ENCODE peak calls at places on chromosomes 16 and 17, in five cellular contexts. One of them, this sample, is unnamed.

GRCh38 chr17:80104321-80104955 is 3.1 kb downstream of the GAA start:
- DNase-seq in psoas muscle: no peak
- DNase-seq in stomach: no peak
- DNase-seq in upper lobe of right lung: no peak
- DNase-seq in CD8-positive, alpha-beta memory T cell: no peak
- DNase-seq in this sample: peak; percentile 66

GRCh38 chr17:62754696-62755095 is 53.4 kb downstream of the MARCHF10 start:
- DNase-seq in psoas muscle: no peak
- DNase-seq in stomach: no peak
- DNase-seq in upper lobe of right lung: no peak
- DNase-seq in CD8-positive, alpha-beta memory T cell: no peak
- DNase-seq in this sample: no peak

GRCh38 chr16:68247400-68247799 is 2.2 kb downstream of the PLA2G15 start:
- DNase-seq in psoas muscle: peak; percentile 21
- DNase-seq in stomach: no peak
- DNase-seq in upper lobe of right lung: no peak
- DNase-seq in CD8-positive, alpha-beta memory T cell: no peak
- DNase-seq in this sample: no peak

GRCh38 chr17:82112181-82112865 is 14.3 kb upstream of the FASN start:
- DNase-seq in psoas muscle: no peak
- DNase-seq in stomach: no peak
- DNase-seq in upper lobe of right lung: peak; percentile 71
- DNase-seq in CD8-positive, alpha-beta memory T cell: no peak
- DNase-seq in this sample: no peak

GRCh38 chr17:1398900-1399299 is 1.1 kb downstream of the YWHAE start:
- DNase-seq in psoas muscle: no peak
- DNase-seq in stomach: no peak
- DNase-seq in upper lobe of right lung: no peak
- DNase-seq in CD8-positive, alpha-beta memory T cell: peak; percentile 31
- DNase-seq in this sample: no peak

GRCh38 chr17:29115906-29116651 is 64.1 kb downstream of the MYO18A start:
- DNase-seq in psoas muscle: no peak
- DNase-seq in stomach: no peak
- DNase-seq in upper lobe of right lung: no peak
- DNase-seq in CD8-positive, alpha-beta memory T cell: peak; percentile 19
- DNase-seq in this sample: no peak

GRCh38 chr17:1000597-1001490 is 3.9 kb downstream of the TIMM22 start:
- DNase-seq in psoas muscle: no peak
- DNase-seq in stomach: peak; percentile 63
- DNase-seq in upper lobe of right lung: no peak
- DNase-seq in CD8-positive, alpha-beta memory T cell: no peak
- DNase-seq in this sample: no peak

GRCh38 chr16:55035037-55035436 is 104.4 kb downstream of the IRX5 start:
- DNase-seq in psoas muscle: no peak
- DNase-seq in stomach: peak; percentile 32
- DNase-seq in upper lobe of right lung: no peak
- DNase-seq in CD8-positive, alpha-beta memory T cell: no peak
- DNase-seq in this sample: peak; percentile 24

GRCh38 chr16:88392616-88393015 is 9.9 kb downstream of the ZNF469 start:
- DNase-seq in psoas muscle: no peak
- DNase-seq in stomach: no peak
- DNase-seq in upper lobe of right lung: no peak
- DNase-seq in CD8-positive, alpha-beta memory T cell: no peak
- DNase-seq in this sample: no peak

GRCh38 chr17:77999413-78000173 is 41.1 kb downstream of the TNRC6C start:
- DNase-seq in psoas muscle: no peak
- DNase-seq in stomach: no peak
- DNase-seq in upper lobe of right lung: no peak
- DNase-seq in CD8-positive, alpha-beta memory T cell: no peak
- DNase-seq in this sample: no peak

GRCh38 chr16:23824909-23825308 is 10.9 kb upstream of the PRKCB start:
- DNase-seq in psoas muscle: no peak
- DNase-seq in stomach: no peak
- DNase-seq in upper lobe of right lung: no peak
- DNase-seq in CD8-positive, alpha-beta memory T cell: no peak
- DNase-seq in this sample: no peak

GRCh38 chr16:82605863-82606620 is 20.7 kb upstream of the CDH13 start:
- DNase-seq in psoas muscle: no peak
- DNase-seq in stomach: no peak
- DNase-seq in upper lobe of right lung: no peak
- DNase-seq in CD8-positive, alpha-beta memory T cell: no peak
- DNase-seq in this sample: no peak

GRCh38 chr16:65414284-65414984 is 292.6 kb upstream of the CDH11 start:
- DNase-seq in psoas muscle: no peak
- DNase-seq in stomach: no peak
- DNase-seq in upper lobe of right lung: no peak
- DNase-seq in CD8-positive, alpha-beta memory T cell: no peak
- DNase-seq in this sample: no peak

GRCh38 chr17:55717898-55718735 is 4.5 kb downstream of the TMEM100 start:
- DNase-seq in psoas muscle: peak; percentile 75
- DNase-seq in stomach: peak; percentile 81
- DNase-seq in upper lobe of right lung: peak; percentile 69
- DNase-seq in CD8-positive, alpha-beta memory T cell: peak; percentile 23
- DNase-seq in this sample: peak; percentile 87

GRCh38 chr17:2392252-2393183 is 8.3 kb downstream of the MNT start:
- DNase-seq in psoas muscle: peak; percentile 98
- DNase-seq in stomach: peak; percentile 98
- DNase-seq in upper lobe of right lung: peak; percentile 99
- DNase-seq in CD8-positive, alpha-beta memory T cell: peak; percentile 98
- DNase-seq in this sample: peak; percentile 95

GRCh38 chr17:55652114-55652513 is 70.5 kb downstream of the TMEM100 start:
- DNase-seq in psoas muscle: no peak
- DNase-seq in stomach: no peak
- DNase-seq in upper lobe of right lung: no peak
- DNase-seq in CD8-positive, alpha-beta memory T cell: no peak
- DNase-seq in this sample: no peak

GRCh38 chr16:50838165-50838564 is 96.3 kb downstream of the CYLD start:
- DNase-seq in psoas muscle: no peak
- DNase-seq in stomach: no peak
- DNase-seq in upper lobe of right lung: no peak
- DNase-seq in CD8-positive, alpha-beta memory T cell: no peak
- DNase-seq in this sample: no peak

GRCh38 chr16:85067431-85067830 is 39.8 kb downstream of the KIAA0513 start:
- DNase-seq in psoas muscle: no peak
- DNase-seq in stomach: no peak
- DNase-seq in upper lobe of right lung: no peak
- DNase-seq in CD8-positive, alpha-beta memory T cell: no peak
- DNase-seq in this sample: no peak

GRCh38 chr16:85066346-85066885 is 38.8 kb downstream of the KIAA0513 start:
- DNase-seq in psoas muscle: no peak
- DNase-seq in stomach: no peak
- DNase-seq in upper lobe of right lung: no peak
- DNase-seq in CD8-positive, alpha-beta memory T cell: no peak
- DNase-seq in this sample: no peak

GRCh38 chr16:85067024-85067423 is 39.4 kb downstream of the KIAA0513 start:
- DNase-seq in psoas muscle: no peak
- DNase-seq in stomach: no peak
- DNase-seq in upper lobe of right lung: no peak
- DNase-seq in CD8-positive, alpha-beta memory T cell: no peak
- DNase-seq in this sample: no peak

GRCh38 chr16:85068746-85069145 is 41.2 kb downstream of the KIAA0513 start:
- DNase-seq in psoas muscle: no peak
- DNase-seq in stomach: no peak
- DNase-seq in upper lobe of right lung: no peak
- DNase-seq in CD8-positive, alpha-beta memory T cell: no peak
- DNase-seq in this sample: no peak

DNA sequence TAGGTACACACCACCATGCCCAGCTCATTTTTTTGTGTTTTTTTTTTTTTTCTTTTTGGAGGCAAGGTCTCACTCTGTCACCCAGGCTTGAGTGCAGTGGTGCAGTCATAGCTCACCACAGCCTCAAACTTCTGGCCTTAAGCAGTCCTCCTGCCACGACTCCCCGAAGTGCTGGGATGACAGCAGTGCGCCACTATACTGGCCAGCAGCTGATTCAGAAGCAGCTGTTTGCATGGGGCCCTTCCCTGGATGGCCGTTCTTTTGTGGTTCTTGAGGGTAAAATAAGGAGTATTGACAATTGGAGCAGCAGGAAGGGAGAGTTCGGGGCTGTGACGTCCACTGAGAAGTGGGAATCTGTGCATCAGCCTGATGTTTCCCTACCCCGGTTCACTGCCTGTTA is 41.6 kb downstream of the KIAA0513 start:
- DNase-seq in psoas muscle: no peak
- DNase-seq in stomach: no peak
- DNase-seq in upper lobe of right lung: no peak
- DNase-seq in CD8-positive, alpha-beta memory T cell: no peak
- DNase-seq in this sample: no peak
- H3K9me3 ChIP-seq in psoas muscle: no peaks in the 10 kb centered on the region
- H3K9me3 ChIP-seq in stomach: no peaks in the 10 kb centered on the region
- H3K9me3 ChIP-seq in upper lobe of right lung: no peaks in the 10 kb centered on the region
- H3K9me3 ChIP-seq in CD8-positive, alpha-beta memory T cell: no peaks in the 10 kb centered on the region
- H3K9me3 ChIP-seq in this sample: no peaks in the 10 kb centered on the region

DNA sequence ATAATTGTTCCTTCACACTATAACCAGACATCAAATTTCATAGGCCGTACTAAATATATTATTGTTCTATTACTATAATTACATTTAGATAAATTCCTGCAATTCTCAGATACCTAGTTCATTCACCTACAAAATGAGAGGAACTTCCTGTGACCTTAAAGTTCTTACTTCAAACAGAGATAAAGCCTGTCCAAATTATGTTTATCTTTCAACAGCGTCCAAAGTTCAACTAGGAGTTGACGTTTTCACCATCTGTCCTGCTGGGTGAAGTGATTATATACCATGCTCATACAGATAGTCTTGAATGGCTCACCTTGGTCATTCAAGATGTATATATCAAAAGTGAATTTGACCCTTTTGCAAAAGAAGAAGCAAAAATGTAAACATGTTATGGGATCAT is 440.6 kb downstream of the CDH8 start:
- DNase-seq in psoas muscle: no peak
- DNase-seq in stomach: no peak
- DNase-seq in upper lobe of right lung: no peak
- DNase-seq in CD8-positive, alpha-beta memory T cell: no peak
- DNase-seq in this sample: no peak
- H3K9me3 ChIP-seq in psoas muscle: peaks cover 14% of the 10 kb centered on the region
- H3K9me3 ChIP-seq in stomach: peaks cover 25% of the 10 kb centered on the region
- H3K9me3 ChIP-seq in upper lobe of right lung: peaks cover 19% of the 10 kb centered on the region
- H3K9me3 ChIP-seq in CD8-positive, alpha-beta memory T cell: peaks cover 6% of the 10 kb centered on the region
- H3K9me3 ChIP-seq in this sample: no peaks in the 10 kb centered on the region

DNA sequence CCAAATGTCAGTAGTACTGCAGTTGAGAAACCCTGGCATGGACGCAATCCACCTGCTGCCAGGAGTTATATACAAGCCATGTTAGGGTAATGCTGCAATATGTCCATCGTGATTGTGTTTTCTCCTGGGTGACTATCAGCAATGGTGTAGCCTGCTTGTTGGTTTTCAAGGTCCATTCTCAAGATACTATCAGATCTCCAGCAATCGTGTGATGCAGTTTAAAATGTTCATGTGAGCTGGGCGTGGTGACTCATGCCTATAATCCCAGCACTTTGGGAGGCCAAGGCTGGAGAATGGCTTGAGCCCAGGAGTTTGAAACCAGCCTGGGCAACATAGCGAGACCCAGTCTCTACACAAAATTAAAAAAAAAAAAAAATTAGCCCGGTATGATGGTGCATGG is 24.0 kb downstream of the ABCC1 start:
- DNase-seq in psoas muscle: no peak
- DNase-seq in stomach: no peak
- DNase-seq in upper lobe of right lung: no peak
- DNase-seq in CD8-positive, alpha-beta memory T cell: no peak
- DNase-seq in this sample: no peak
- H3K9me3 ChIP-seq in psoas muscle: peaks cover 8% of the 10 kb centered on the region
- H3K9me3 ChIP-seq in stomach: peaks cover 4% of the 10 kb centered on the region
- H3K9me3 ChIP-seq in upper lobe of right lung: no peaks in the 10 kb centered on the region
- H3K9me3 ChIP-seq in CD8-positive, alpha-beta memory T cell: no peaks in the 10 kb centered on the region
- H3K9me3 ChIP-seq in this sample: no peaks in the 10 kb centered on the region

DNA sequence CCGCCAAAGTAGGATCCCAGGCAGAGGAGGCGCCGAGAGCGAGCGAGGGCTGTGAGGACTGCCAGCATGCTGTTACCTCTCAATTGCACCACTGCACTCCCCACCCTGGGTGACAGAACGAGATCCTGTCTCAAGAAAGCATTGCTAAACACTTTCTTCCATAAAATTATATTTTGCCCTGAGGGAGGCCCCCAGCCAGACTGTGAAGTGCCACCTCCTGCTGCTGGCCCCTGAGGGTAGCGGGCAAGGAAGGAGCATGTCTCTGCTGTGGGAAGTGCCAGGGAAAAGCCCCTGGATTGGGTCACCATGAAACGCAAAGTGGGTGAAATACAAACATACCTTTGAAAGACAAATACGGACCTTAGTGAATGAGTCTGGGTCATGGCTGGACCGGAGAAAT is 78.0 kb upstream of the AMZ2 start:
- DNase-seq in psoas muscle: no peak
- DNase-seq in stomach: no peak
- DNase-seq in upper lobe of right lung: no peak
- DNase-seq in CD8-positive, alpha-beta memory T cell: no peak
- DNase-seq in this sample: no peak
- H3K9me3 ChIP-seq in psoas muscle: no peaks in the 10 kb centered on the region
- H3K9me3 ChIP-seq in stomach: no peaks in the 10 kb centered on the region
- H3K9me3 ChIP-seq in upper lobe of right lung: no peaks in the 10 kb centered on the region
- H3K9me3 ChIP-seq in CD8-positive, alpha-beta memory T cell: no peaks in the 10 kb centered on the region
- H3K9me3 ChIP-seq in this sample: no peaks in the 10 kb centered on the region

DNA sequence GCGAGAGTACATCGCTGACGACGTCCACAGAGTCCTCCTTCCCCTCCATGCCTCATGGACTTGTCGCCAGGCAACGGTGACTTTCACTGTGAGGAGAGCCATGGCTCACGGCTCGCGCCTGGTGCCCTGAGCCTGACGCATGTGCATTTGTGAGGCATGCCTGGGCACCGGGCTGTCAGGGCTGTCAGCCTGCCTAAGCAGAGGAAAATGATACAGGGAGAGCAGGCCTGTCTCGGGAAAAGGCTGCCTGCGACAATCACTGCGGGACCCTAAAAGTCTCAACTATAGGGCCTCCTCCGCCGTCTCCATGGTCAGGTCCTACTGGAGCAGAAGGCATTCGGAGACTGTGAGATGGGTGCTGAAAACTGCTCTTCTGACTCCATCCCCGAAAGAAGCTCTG is 135.5 kb upstream of the WSB1 start:
- DNase-seq in psoas muscle: no peak
- DNase-seq in stomach: no peak
- DNase-seq in upper lobe of right lung: no peak
- DNase-seq in CD8-positive, alpha-beta memory T cell: no peak
- DNase-seq in this sample: no peak
- H3K9me3 ChIP-seq in psoas muscle: peaks cover 9% of the 10 kb centered on the region
- H3K9me3 ChIP-seq in stomach: no peaks in the 10 kb centered on the region
- H3K9me3 ChIP-seq in upper lobe of right lung: no peaks in the 10 kb centered on the region
- H3K9me3 ChIP-seq in CD8-positive, alpha-beta memory T cell: no peaks in the 10 kb centered on the region
- H3K9me3 ChIP-seq in this sample: no peaks in the 10 kb centered on the region

GRCh38 chr16:78390070-78390469 is 290.6 kb downstream of the WWOX start:
- DNase-seq in psoas muscle: no peak
- DNase-seq in stomach: no peak
- DNase-seq in upper lobe of right lung: no peak
- DNase-seq in CD8-positive, alpha-beta memory T cell: no peak
- DNase-seq in this sample: no peak
- H3K9me3 ChIP-seq in psoas muscle: no peaks in the 10 kb centered on the region
- H3K9me3 ChIP-seq in stomach: no peaks in the 10 kb centered on the region
- H3K9me3 ChIP-seq in upper lobe of right lung: no peaks in the 10 kb centered on the region
- H3K9me3 ChIP-seq in CD8-positive, alpha-beta memory T cell: no peaks in the 10 kb centered on the region
- H3K9me3 ChIP-seq in this sample: no peaks in the 10 kb centered on the region